ENCODE peak calls at places on chromosomes 11 and 22, in ten cellular contexts. I, R, G, D, W, P, Y, A, V and K are unnamed samples.

GRCh38 chr11:103662880-103663279 is 373.6 kb upstream of the DDI1 start:
- DNase-seq in I (no peak), R (no peak), G (no peak), D (no peak), W (no peak), P (peak; percentile 13), Y (no peak), A (no peak), V (no peak), K (no peak)

GRCh38 chr22:50305658-50306566 is 1.5 kb downstream of the PLXNB2 start:
- DNase-seq in I (peak; percentile 93), R (peak; percentile 85), G (peak; percentile 94), D (peak; percentile 93), W (peak; percentile 94), P (peak; percentile 95), Y (no peak), A (no peak), V (peak; percentile 96), K (peak; percentile 95)

GRCh38 chr11:46741600-46742484 is 22.8 kb downstream of the F2 start:
- DNase-seq in I (no peak), R (no peak), G (no peak), D (no peak), W (peak; percentile 18), P (no peak), Y (no peak), A (no peak), V (no peak), K (no peak)

GRCh38 chr11:41457216-41458014 is 2.0 kb downstream of the LRRC4C start:
- DNase-seq in I (no peak), R (no peak), G (no peak), D (no peak), W (no peak), P (no peak), Y (no peak), A (no peak), V (no peak), K (no peak)

GRCh38 chr11:56307836-56308235 is 7.1 kb upstream of the OR8K3 start:
- DNase-seq in I (no peak), R (no peak), G (no peak), D (no peak), W (no peak), P (no peak), Y (no peak), A (no peak), V (no peak), K (no peak)

GRCh38 chr11:61966673-61967176 is 709 bp downstream of the FTH1 start:
- DNase-seq in I (no peak), R (peak; percentile 51), G (peak; percentile 69), D (no peak), W (no peak), P (peak; percentile 36), Y (no peak), A (peak; percentile 48), V (peak; percentile 43), K (peak; percentile 52)

GRCh38 chr11:126334665-126335462 is 20.6 kb upstream of the ST3GAL4 start:
- DNase-seq in I (no peak), R (no peak), G (no peak), D (no peak), W (peak; percentile 62), P (peak; percentile 61), Y (no peak), A (no peak), V (peak; percentile 75), K (no peak)

GRCh38 chr22:30094804-30095203 is 14.5 kb downstream of the HORMAD2 start:
- DNase-seq in I (no peak), R (no peak), G (no peak), D (no peak), W (no peak), P (no peak), Y (no peak), A (no peak), V (no peak), K (no peak)

GRCh38 chr11:2212411-2213251 is 41.0 kb upstream of the TH start:
- DNase-seq in I (no peak), R (no peak), G (peak; percentile 60), D (peak; percentile 34), W (no peak), P (no peak), Y (no peak), A (peak; percentile 61), V (no peak), K (no peak)

GRCh38 chr11:111922803-111923202 is 4.1 kb downstream of the C11orf52 start:
- DNase-seq in I (peak; percentile 78), R (no peak), G (no peak), D (no peak), W (peak; percentile 89), P (peak; percentile 83), Y (no peak), A (no peak), V (peak; percentile 78), K (peak; percentile 89)

GRCh38 chr11:2690596-2691354 is 9.0 kb downstream of the KCNQ1OT1 start:
- DNase-seq in I (no peak), R (no peak), G (peak; percentile 13), D (no peak), W (no peak), P (no peak), Y (no peak), A (no peak), V (no peak), K (no peak)

GRCh38 chr22:45896153-45896951 is 80.6 kb downstream of the WNT7B start:
- DNase-seq in I (peak; percentile 66), R (no peak), G (peak; percentile 45), D (peak; percentile 72), W (no peak), P (no peak), Y (no peak), A (peak; percentile 89), V (no peak), K (no peak)

GRCh38 chr11:71373791-71374454 is 74.3 kb downstream of the DHCR7 start:
- DNase-seq in I (no peak), R (no peak), G (no peak), D (no peak), W (no peak), P (no peak), Y (no peak), A (no peak), V (no peak), K (no peak)

GRCh38 chr22:29062286-29062949 is 787 bp upstream of the C22orf31 start:
- DNase-seq in I (no peak), R (no peak), G (no peak), D (no peak), W (no peak), P (no peak), Y (no peak), A (no peak), V (peak; percentile 33), K (peak; percentile 60)

GRCh38 chr11:36730761-36731160 is 132.7 kb upstream of the RAG2 start:
- DNase-seq in I (no peak), R (no peak), G (no peak), D (no peak), W (no peak), P (no peak), Y (no peak), A (no peak), V (no peak), K (no peak)

GRCh38 chr11:71940561-71941219 is 11.8 kb downstream of the RNF121 start:
- DNase-seq in I (no peak), R (no peak), G (no peak), D (no peak), W (peak; percentile 23), P (peak; percentile 75), Y (no peak), A (no peak), V (peak; percentile 64), K (no peak)

DNA sequence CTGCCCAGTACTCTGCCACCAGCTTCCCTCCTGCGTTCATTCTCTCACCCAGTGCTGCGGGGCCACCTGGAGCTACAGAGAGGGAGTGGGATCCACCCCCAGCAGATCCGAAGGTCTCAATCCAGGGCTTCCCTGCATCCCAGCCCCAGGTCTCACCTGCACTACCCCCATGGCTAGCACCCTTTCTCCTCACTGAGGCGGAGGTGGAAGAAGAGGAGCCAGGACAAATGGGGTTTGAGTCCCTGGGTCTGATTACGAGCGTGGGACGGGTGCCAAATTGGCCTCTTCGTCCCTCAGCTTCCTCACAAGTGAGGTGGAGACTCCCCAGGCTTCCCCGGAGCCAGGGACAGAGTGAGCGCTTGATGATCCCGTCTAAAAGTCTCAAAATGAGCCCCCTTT is 64.2 kb downstream of the NFAM1 start:
- DNase-seq in I (no peak), R (no peak), G (no peak), D (no peak), W (no peak), P (no peak), Y (no peak), A (no peak), V (no peak), K (no peak)
- H3K4me3 ChIP-seq in I (no peak overlapping the region), R (peak overlapping the region; percentile 47), G (peak overlapping the region; percentile 69), D (peak overlapping the region; percentile 72), W (no peak overlapping the region), P (no peak overlapping the region), Y (peak overlapping the region; percentile 60), A (peak overlapping the region; percentile 82), V (no peak overlapping the region), K (no peak overlapping the region)

GRCh38 chr11:134216816-134217215 is 7.0 kb downstream of the NCAPD3 start:
- DNase-seq in I (no peak), R (no peak), G (no peak), D (no peak), W (no peak), P (no peak), Y (no peak), A (no peak), V (no peak), K (no peak)
- H3K4me3 ChIP-seq in I (no peak overlapping the region), R (no peak overlapping the region), G (no peak overlapping the region), D (no peak overlapping the region), W (no peak overlapping the region), P (no peak overlapping the region), Y (no peak overlapping the region), A (no peak overlapping the region), V (no peak overlapping the region), K (no peak overlapping the region)

GRCh38 chr11:118979434-118979833 is 7.9 kb downstream of the FOXR1 start:
- DNase-seq in I (no peak), R (no peak), G (no peak), D (no peak), W (no peak), P (no peak), Y (no peak), A (peak; percentile 87), V (no peak), K (no peak)

GRCh38 chr11:118984825-118985224 is 13.1 kb upstream of the CENATAC start:
- DNase-seq in I (no peak), R (no peak), G (no peak), D (no peak), W (no peak), P (no peak), Y (no peak), A (no peak), V (no peak), K (no peak)

GRCh38 chr11:118975771-118976709 is 4.5 kb downstream of the FOXR1 start:
- DNase-seq in I (no peak), R (no peak), G (no peak), D (no peak), W (peak; percentile 86), P (no peak), Y (no peak), A (no peak), V (peak; percentile 77), K (no peak)

GRCh38 chr11:118980191-118980881 is 8.8 kb downstream of the FOXR1 start:
- DNase-seq in I (no peak), R (no peak), G (no peak), D (no peak), W (no peak), P (no peak), Y (no peak), A (peak; percentile 80), V (no peak), K (peak; percentile 13)
- H3K4me3 ChIP-seq in I (no peak overlapping the region), R (no peak overlapping the region), G (no peak overlapping the region), D (peak overlapping the region; percentile 15), W (no peak overlapping the region), P (no peak overlapping the region), Y (no peak overlapping the region), A (peak overlapping the region; percentile 13), V (no peak overlapping the region), K (no peak overlapping the region)

GRCh38 chr11:57499983-57500461 is 15.5 kb downstream of the SLC43A1 start:
- DNase-seq in I (no peak), R (no peak), G (peak; percentile 22), D (no peak), W (no peak), P (no peak), Y (no peak), A (peak; percentile 32), V (no peak), K (no peak)
- H3K4me3 ChIP-seq in I (no peak overlapping the region), R (peak overlapping the region; percentile 14), G (peak overlapping the region; percentile 6), D (peak overlapping the region; percentile 39), W (peak overlapping the region; percentile 39), P (peak overlapping the region; percentile 45), Y (peak overlapping the region; percentile 36), A (peak overlapping the region; percentile 16), V (peak overlapping the region; percentile 27), K (no peak overlapping the region)